ENCODE peak calls at places on chromosomes 4 and X, in five cellular contexts. U is lower lobe of right lung, O is PC-9, S is upper lobe of right lung, Q is endothelial cell of umbilical vein. F is an unnamed sample.

GRCh38 chr4:20151436-20151835 is 100.3 kb upstream of the SLIT2 start:
- DNase-seq in U (no peak), O (no peak), S (no peak), Q (no peak), F (no peak)

GRCh38 chrX:71603618-71604017 is 14.7 kb downstream of the CXCR3 start:
- DNase-seq in U (no peak), O (no peak), S (no peak), Q (no peak), F (no peak)

GRCh38 chr4:90078440-90078839 is 48.8 kb upstream of the CCSER1 start:
- DNase-seq in U (no peak), O (no peak), S (no peak), Q (no peak), F (no peak)

GRCh38 chr4:3226467-3226866 is 22.5 kb upstream of the MSANTD1 start:
- DNase-seq in U (peak; percentile 60), O (no peak), S (peak; percentile 72), Q (no peak), F (peak; percentile 51)

GRCh38 chr4:140291259-140291658 is 82.2 kb upstream of the SCOC start:
- DNase-seq in U (no peak), O (no peak), S (no peak), Q (no peak), F (no peak)

GRCh38 chrX:109889289-109890006 is 113.5 kb upstream of the TMEM164 start:
- DNase-seq in U (no peak), O (no peak), S (no peak), Q (no peak), F (no peak)

GRCh38 chrX:151974336-151975227 is at the start of gene GABRE:
- DNase-seq in U (peak; percentile 56), O (peak; percentile 9), S (peak; percentile 79), Q (peak; percentile 61), F (peak; percentile 77)

GRCh38 chr4:182975806-182976205 is 58.6 kb upstream of the DCTD start:
- DNase-seq in U (no peak), O (peak; percentile 18), S (no peak), Q (peak; percentile 95), F (no peak)

GRCh38 chr4:140151700-140152014 is 2.3 kb downstream of the MAML3 start:
- DNase-seq in U (peak; percentile 87), O (peak; percentile 82), S (peak; percentile 86), Q (peak; percentile 95), F (peak; percentile 90)

GRCh38 chr4:168648929-168649328 is 152.1 kb downstream of the PALLD start:
- DNase-seq in U (no peak), O (peak; percentile 20), S (no peak), Q (peak; percentile 58), F (no peak)

GRCh38 chr4:127012549-127012948 is 620.2 kb upstream of the INTU start:
- DNase-seq in U (no peak), O (no peak), S (no peak), Q (no peak), F (no peak)

GRCh38 chr4:38078590-38079381 is 118.6 kb downstream of the PTTG2 start:
- DNase-seq in U (no peak), O (no peak), S (no peak), Q (peak; percentile 81), F (no peak)

GRCh38 chrX:53320543-53321215 is 39.3 kb upstream of the IQSEC2 start:
- DNase-seq in U (peak; percentile 48), O (no peak), S (peak; percentile 64), Q (no peak), F (no peak)

GRCh38 chr4:26176621-26177121 is 144.1 kb upstream of the RBPJ start:
- DNase-seq in U (no peak), O (no peak), S (no peak), Q (no peak), F (peak; percentile 6)

GRCh38 chrX:153882086-153882498 is 3.9 kb downstream of the L1CAM start:
- DNase-seq in U (no peak), O (peak; percentile 54), S (no peak), Q (no peak), F (no peak)

GRCh38 chr4:125283702-125284279 is 31.0 kb upstream of the FAT4 start:
- DNase-seq in U (no peak), O (no peak), S (no peak), Q (peak; percentile 54), F (no peak)

GRCh38 chrX:153794018-153794896 is at the start of the genes IDH3G and SSR4:
- DNase-seq in U (peak; percentile 94), O (peak; percentile 97), S (peak; percentile 95), Q (peak; percentile 96), F (peak; percentile 95)

GRCh38 chrX:105706041-105706440 is 116.3 kb upstream of the NRK start:
- DNase-seq in U (no peak), O (no peak), S (no peak), Q (no peak), F (no peak)

GRCh38 chr4:151721466-151721865 is 39.3 kb downstream of the GATB start:
- DNase-seq in U (no peak), O (no peak), S (no peak), Q (no peak), F (no peak)

GRCh38 chr4:3009422-3009821 is 46.1 kb downstream of the GRK4 start:
- DNase-seq in U (no peak), O (no peak), S (no peak), Q (no peak), F (no peak)

GRCh38 chrX:112846114-112846513 is 5.5 kb upstream of the AMOT start:
- DNase-seq in U (no peak), O (no peak), S (no peak), Q (peak; percentile 2), F (peak; percentile 42)

GRCh38 chr4:133320576-133321170 is 171.6 kb downstream of the PCDH10 start:
- DNase-seq in U (no peak), O (peak; percentile 8), S (no peak), Q (peak; percentile 51), F (peak; percentile 3)

GRCh38 chr4:14379148-14379547 is 623.1 kb upstream of the CPEB2 start:
- DNase-seq in U (no peak), O (no peak), S (no peak), Q (no peak), F (no peak)

GRCh38 chrX:93874554-93874953 is 200.5 kb downstream of the FAM133A start:
- DNase-seq in U (no peak), O (peak; percentile 3), S (no peak), Q (no peak), F (no peak)

GRCh38 chrX:75746891-75747639 is 38.0 kb downstream of the MAGEE2 start:
- DNase-seq in U (peak; percentile 51), O (peak; percentile 17), S (peak; percentile 67), Q (no peak), F (peak; percentile 42)

GRCh38 chrX:30296408-30297254 is 12.6 kb downstream of the NR0B1 start:
- DNase-seq in U (no peak), O (no peak), S (no peak), Q (no peak), F (no peak)

GRCh38 chrX:142804085-142804484 is 221.6 kb upstream of the SPANXN4 start:
- DNase-seq in U (no peak), O (peak; percentile 0), S (no peak), Q (no peak), F (peak; percentile 21)

GRCh38 chr4:185912779-185913178 is 100.8 kb upstream of the SORBS2 start:
- DNase-seq in U (no peak), O (no peak), S (no peak), Q (peak; percentile 7), F (no peak)

GRCh38 chr4:37822220-37822619 is 4.3 kb upstream of the PGM2 start:
- DNase-seq in U (no peak), O (no peak), S (no peak), Q (no peak), F (no peak)

GRCh38 chr4:18051281-18051680 is 29.7 kb upstream of the LCORL start:
- DNase-seq in U (no peak), O (no peak), S (no peak), Q (no peak), F (no peak)

GRCh38 chrX:139691493-139691842 is 16.5 kb downstream of the MCF2 start:
- DNase-seq in U (no peak), O (no peak), S (no peak), Q (no peak), F (no peak)

GRCh38 chr4:23856630-23857029 is 33.2 kb downstream of the PPARGC1A start:
- DNase-seq in U (peak; percentile 63), O (no peak), S (peak; percentile 76), Q (no peak), F (peak; percentile 92)

GRCh38 chrX:22526339-22526738 is 253.6 kb downstream of the CBLL2 start:
- DNase-seq in U (no peak), O (no peak), S (no peak), Q (peak; percentile 17), F (no peak)
- H3K9me3 ChIP-seq in U (no peaks in the 10 kb centered on the region), O (peaks cover 7% of the 10 kb centered on the region), S (no peaks in the 10 kb centered on the region), Q (no peaks in the 10 kb centered on the region), F (no peaks in the 10 kb centered on the region)

GRCh38 chr4:1763550-1764080 is 29.5 kb upstream of the FGFR3 start:
- DNase-seq in U (no peak), O (no peak), S (no peak), Q (peak; percentile 19), F (no peak)
- TF ChIP-seq CTCF in U (peak; percentile 43), O (no peak), S (peak; percentile 40), Q (no peak), F (no peak)

DNA sequence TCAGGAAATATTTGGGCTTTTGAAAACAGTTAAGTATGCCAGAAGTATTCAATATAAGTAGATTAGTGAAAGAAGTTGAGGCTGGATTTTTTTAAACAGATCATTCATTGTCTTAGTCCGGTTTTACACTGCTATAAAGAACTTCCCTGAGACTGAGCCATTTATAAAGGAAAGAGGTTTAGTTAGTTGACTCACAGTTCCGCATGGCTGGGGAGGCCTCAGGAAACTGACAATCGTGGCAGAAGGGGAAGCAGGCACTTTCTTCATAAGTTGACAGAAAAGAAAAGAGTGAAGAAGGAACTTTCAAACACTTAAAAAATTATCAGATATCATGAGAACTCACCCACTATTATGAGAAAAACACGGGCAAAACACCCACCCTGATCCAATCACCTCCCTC is 31.1 kb upstream of the CYLC1 start:
- DNase-seq in U (no peak), O (no peak), S (no peak), Q (no peak), F (no peak)
- H3K9me3 ChIP-seq in U (no peaks in the 10 kb centered on the region), O (no peaks in the 10 kb centered on the region), S (no peaks in the 10 kb centered on the region), Q (no peaks in the 10 kb centered on the region), F (no peaks in the 10 kb centered on the region)

GRCh38 chr4:36402008-36402758 is 120.8 kb downstream of the DTHD1 start:
- DNase-seq in U (no peak), O (no peak), S (no peak), Q (no peak), F (no peak)

GRCh38 chr4:36394352-36394903 is 113.0 kb downstream of the DTHD1 start:
- DNase-seq in U (no peak), O (no peak), S (no peak), Q (no peak), F (no peak)

DNA sequence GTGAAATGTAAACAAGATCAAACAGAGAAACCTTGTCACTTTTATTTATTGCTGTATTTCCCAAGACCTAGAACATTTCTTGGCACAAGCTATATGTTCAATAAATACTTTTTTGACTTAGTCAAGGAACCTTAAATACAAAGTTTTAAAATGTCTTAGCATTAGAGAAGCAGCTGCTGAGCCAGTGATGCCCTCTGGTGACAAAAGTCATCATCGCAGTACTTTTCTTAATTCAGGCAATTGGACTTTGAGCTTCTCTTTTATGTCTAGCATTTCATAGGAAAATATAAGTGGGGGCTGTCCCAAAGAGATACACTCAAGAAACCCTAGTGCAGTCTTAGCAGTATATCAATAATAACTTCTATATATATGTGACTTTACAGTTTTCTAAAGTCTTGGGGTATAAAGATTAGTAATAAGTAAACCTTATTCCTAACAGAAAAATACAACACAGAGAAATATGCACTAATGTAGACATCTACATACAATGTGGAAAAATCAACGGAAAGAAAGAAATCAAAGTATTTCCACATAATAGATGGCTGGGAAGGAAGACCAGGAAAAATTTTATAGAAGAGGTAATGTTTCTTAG is 118.4 kb downstream of the DTHD1 start:
- DNase-seq in U (no peak), O (peak; percentile 5), S (no peak), Q (peak; percentile 5), F (peak; percentile 75)
- TF ChIP-seq CTCF in U (peak; percentile 65), O (peak; percentile 71), S (peak; percentile 72), Q (peak; percentile 12), F (peak; percentile 34)

F was measured in mucosa of descending colon.